ENCODE peak calls at places on chromosomes 12 and 14, in six cellular contexts. One of them, this sample, is unnamed. For H3K4me1, the result is how much of the 10 kb centered on the place peaks cover.

GRCh38 chr12:42779186-42779859 is 189.8 kb upstream of the PRICKLE1 start:
- DNase-seq in transverse colon: no peak
- DNase-seq in prostate gland: peak
- DNase-seq in H1: no peak
- DNase-seq in suprapubic skin: no peak
- DNase-seq in Panc1: no peak
- DNase-seq in this sample: no peak

GRCh38 chr14:69152181-69152943 is 557 bp downstream of the DCAF5 start:
- DNase-seq in transverse colon: peak
- DNase-seq in prostate gland: peak
- DNase-seq in H1: peak
- DNase-seq in suprapubic skin: peak
- DNase-seq in Panc1: no peak
- DNase-seq in this sample: no peak

GRCh38 chr14:103879570-103880333 is 32.4 kb upstream of the PPP1R13B start:
- DNase-seq in transverse colon: peak
- DNase-seq in prostate gland: peak
- DNase-seq in H1: peak
- DNase-seq in suprapubic skin: no peak
- DNase-seq in Panc1: no peak
- DNase-seq in this sample: peak

GRCh38 chr12:97886548-97887176 is 424.1 kb downstream of the RMST start:
- DNase-seq in transverse colon: no peak
- DNase-seq in prostate gland: no peak
- DNase-seq in H1: no peak
- DNase-seq in suprapubic skin: no peak
- DNase-seq in Panc1: no peak
- DNase-seq in this sample: no peak

GRCh38 chr14:39036760-39037159 is 66.3 kb downstream of the SEC23A start:
- DNase-seq in transverse colon: no peak
- DNase-seq in prostate gland: no peak
- DNase-seq in H1: no peak
- DNase-seq in suprapubic skin: no peak
- DNase-seq in Panc1: no peak
- DNase-seq in this sample: no peak

GRCh38 chr12:131636266-131636665 is 74.6 kb upstream of the SFSWAP start:
- DNase-seq in transverse colon: no peak
- DNase-seq in prostate gland: no peak
- DNase-seq in H1: no peak
- DNase-seq in suprapubic skin: no peak
- DNase-seq in Panc1: no peak
- DNase-seq in this sample: no peak

GRCh38 chr14:103185051-103186027 is 62.1 kb downstream of the TNFAIP2 start:
- DNase-seq in transverse colon: no peak
- DNase-seq in prostate gland: no peak
- DNase-seq in H1: no peak
- DNase-seq in suprapubic skin: no peak
- DNase-seq in Panc1: peak
- DNase-seq in this sample: no peak

GRCh38 chr14:21258194-21258888 is 10.9 kb downstream of the HNRNPC start:
- DNase-seq in transverse colon: no peak
- DNase-seq in prostate gland: no peak
- DNase-seq in H1: no peak
- DNase-seq in suprapubic skin: no peak
- DNase-seq in Panc1: no peak
- DNase-seq in this sample: no peak

GRCh38 chr12:6083606-6084005 is 40.9 kb downstream of the VWF start:
- DNase-seq in transverse colon: no peak
- DNase-seq in prostate gland: no peak
- DNase-seq in H1: no peak
- DNase-seq in suprapubic skin: peak
- DNase-seq in Panc1: no peak
- DNase-seq in this sample: no peak

GRCh38 chr14:30656190-30656632 is 34.1 kb downstream of the SCFD1 start:
- DNase-seq in transverse colon: peak
- DNase-seq in prostate gland: peak
- DNase-seq in H1: peak
- DNase-seq in suprapubic skin: no peak
- DNase-seq in Panc1: peak
- DNase-seq in this sample: no peak

GRCh38 chr12:92123780-92124707 is 21.6 kb downstream of the BTG1 start:
- DNase-seq in transverse colon: no peak
- DNase-seq in prostate gland: no peak
- DNase-seq in H1: no peak
- DNase-seq in suprapubic skin: no peak
- DNase-seq in Panc1: no peak
- DNase-seq in this sample: no peak

GRCh38 chr12:92784795-92785562 is 82.2 kb downstream of the PLEKHG7 start:
- DNase-seq in transverse colon: no peak
- DNase-seq in prostate gland: peak
- DNase-seq in H1: no peak
- DNase-seq in suprapubic skin: no peak
- DNase-seq in Panc1: peak
- DNase-seq in this sample: no peak

GRCh38 chr12:116528067-116528466 is 31.1 kb upstream of the MAP1LC3B2 start:
- DNase-seq in transverse colon: no peak
- DNase-seq in prostate gland: no peak
- DNase-seq in H1: no peak
- DNase-seq in suprapubic skin: no peak
- DNase-seq in Panc1: no peak
- DNase-seq in this sample: no peak

GRCh38 chr14:104150201-104151027 is 12.0 kb downstream of the KIF26A start:
- DNase-seq in transverse colon: no peak
- DNase-seq in prostate gland: no peak
- DNase-seq in H1: no peak
- DNase-seq in suprapubic skin: no peak
- DNase-seq in Panc1: no peak
- DNase-seq in this sample: no peak

GRCh38 chr12:101678081-101678480 is 19.4 kb upstream of the CHPT1 start:
- DNase-seq in transverse colon: no peak
- DNase-seq in prostate gland: no peak
- DNase-seq in H1: no peak
- DNase-seq in suprapubic skin: no peak
- DNase-seq in Panc1: no peak
- DNase-seq in this sample: no peak

GRCh38 chr12:101204598-101205304 is 5.3 kb downstream of the SLC5A8 start:
- DNase-seq in transverse colon: no peak
- DNase-seq in prostate gland: no peak
- DNase-seq in H1: no peak
- DNase-seq in suprapubic skin: no peak
- DNase-seq in Panc1: no peak
- DNase-seq in this sample: no peak

GRCh38 chr14:39038542-39038941 is 64.5 kb downstream of the SEC23A start:
- DNase-seq in transverse colon: no peak
- DNase-seq in prostate gland: no peak
- DNase-seq in H1: no peak
- DNase-seq in suprapubic skin: no peak
- DNase-seq in Panc1: no peak
- DNase-seq in this sample: no peak

GRCh38 chr12:15152456-15152855 is 68.8 kb downstream of the RERG start:
- DNase-seq in transverse colon: no peak
- DNase-seq in prostate gland: no peak
- DNase-seq in H1: no peak
- DNase-seq in suprapubic skin: no peak
- DNase-seq in Panc1: no peak
- DNase-seq in this sample: no peak

GRCh38 chr12:91722072-91722471 is 423.6 kb downstream of the BTG1 start:
- DNase-seq in transverse colon: no peak
- DNase-seq in prostate gland: no peak
- DNase-seq in H1: no peak
- DNase-seq in suprapubic skin: no peak
- DNase-seq in Panc1: no peak
- DNase-seq in this sample: no peak

GRCh38 chr12:85424581-85425348 is 144.7 kb downstream of the ALX1 start:
- DNase-seq in transverse colon: peak
- DNase-seq in prostate gland: no peak
- DNase-seq in H1: peak
- DNase-seq in suprapubic skin: no peak
- DNase-seq in Panc1: no peak
- DNase-seq in this sample: no peak

GRCh38 chr12:13976028-13976584 is 5.3 kb downstream of the GRIN2B start:
- DNase-seq in transverse colon: no peak
- DNase-seq in prostate gland: no peak
- DNase-seq in H1: no peak
- DNase-seq in suprapubic skin: no peak
- DNase-seq in Panc1: no peak
- DNase-seq in this sample: no peak

GRCh38 chr12:131147894-131148293 is 194.2 kb downstream of the ADGRD1 start:
- DNase-seq in transverse colon: no peak
- DNase-seq in prostate gland: no peak
- DNase-seq in H1: no peak
- DNase-seq in suprapubic skin: no peak
- DNase-seq in Panc1: no peak
- DNase-seq in this sample: no peak

GRCh38 chr14:64467131-64467530 is 1.8 kb downstream of the AKAP5 start:
- DNase-seq in transverse colon: no peak
- DNase-seq in prostate gland: no peak
- DNase-seq in H1: no peak
- DNase-seq in suprapubic skin: no peak
- DNase-seq in Panc1: no peak
- DNase-seq in this sample: no peak

GRCh38 chr14:68593806-68594536 is 198.9 kb downstream of the ZFP36L1 start:
- DNase-seq in transverse colon: no peak
- DNase-seq in prostate gland: no peak
- DNase-seq in H1: no peak
- DNase-seq in suprapubic skin: peak
- DNase-seq in Panc1: no peak
- DNase-seq in this sample: no peak

GRCh38 chr12:57543666-57544065 is 3.3 kb downstream of the DCTN2 start:
- DNase-seq in transverse colon: no peak
- DNase-seq in prostate gland: no peak
- DNase-seq in H1: no peak
- DNase-seq in suprapubic skin: no peak
- DNase-seq in Panc1: no peak
- DNase-seq in this sample: no peak

DNA sequence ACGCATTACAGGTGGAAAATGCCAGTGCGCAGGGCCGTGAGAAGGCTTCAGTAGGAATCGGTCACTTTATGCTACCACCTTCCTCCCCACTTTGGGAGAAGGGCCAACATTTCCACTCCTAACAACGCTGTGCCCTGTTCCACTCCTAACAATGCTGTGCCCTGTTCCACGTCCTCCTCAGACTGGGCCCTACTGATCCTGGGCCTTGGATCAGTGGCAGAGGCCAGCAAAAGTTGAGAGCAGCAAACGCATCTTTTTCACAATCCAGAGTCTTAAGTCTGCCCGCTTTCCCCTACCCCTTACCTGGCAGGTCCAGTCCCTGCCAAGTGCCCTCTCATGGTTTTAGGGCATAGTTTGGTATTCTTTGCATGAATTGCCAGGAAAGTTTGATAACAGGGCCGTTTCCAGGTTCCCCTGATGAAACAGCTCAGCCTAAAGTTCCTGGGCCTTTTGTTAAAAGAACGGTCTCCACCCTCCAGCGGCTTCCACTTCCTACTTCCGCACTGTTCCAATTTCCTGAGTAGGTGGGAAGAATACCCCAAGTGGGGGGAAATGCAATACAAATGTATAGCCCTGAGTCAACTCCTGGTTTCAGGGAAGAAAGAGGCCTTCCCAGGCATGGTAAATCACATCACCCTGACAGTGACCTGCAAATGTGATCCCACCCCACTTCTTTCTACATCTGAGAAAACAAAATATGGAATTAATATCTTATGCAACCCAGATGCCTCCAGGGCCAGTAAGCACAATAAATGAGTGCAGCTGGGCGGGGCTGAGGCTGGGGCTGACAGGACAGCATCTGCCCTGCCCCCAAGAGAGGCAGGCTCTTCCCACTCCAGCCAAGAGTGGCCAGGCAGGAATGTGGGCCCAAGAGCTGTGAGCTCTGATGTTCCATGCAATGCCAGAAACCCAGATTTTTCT is 15.0 kb downstream of the KCTD10 start:
- DNase-seq in transverse colon: peak
- DNase-seq in prostate gland: peak
- DNase-seq in H1: no peak
- DNase-seq in suprapubic skin: peak
- DNase-seq in Panc1: no peak
- DNase-seq in this sample: peak
- H3K4me3 ChIP-seq in transverse colon: no peak
- H3K4me3 ChIP-seq in prostate gland: no peak
- H3K4me3 ChIP-seq in H1: no peak
- H3K4me3 ChIP-seq in suprapubic skin: peak
- H3K4me3 ChIP-seq in Panc1: no peak
- H3K4me3 ChIP-seq in this sample: no peak

GRCh38 chr14:99378782-99379214 is 101.9 kb downstream of the SETD3 start:
- DNase-seq in transverse colon: peak
- DNase-seq in prostate gland: no peak
- DNase-seq in H1: no peak
- DNase-seq in suprapubic skin: no peak
- DNase-seq in Panc1: no peak
- DNase-seq in this sample: no peak
- TF ChIP-seq POLR2AphosphoS5 in transverse colon: no peak
- TF ChIP-seq POLR2AphosphoS5 in prostate gland: no peak
- TF ChIP-seq POLR2AphosphoS5 in H1: no peak
- TF ChIP-seq POLR2AphosphoS5 in suprapubic skin: no peak
- TF ChIP-seq POLR2AphosphoS5 in Panc1: no peak
- TF ChIP-seq POLR2AphosphoS5 in this sample: no peak

DNA sequence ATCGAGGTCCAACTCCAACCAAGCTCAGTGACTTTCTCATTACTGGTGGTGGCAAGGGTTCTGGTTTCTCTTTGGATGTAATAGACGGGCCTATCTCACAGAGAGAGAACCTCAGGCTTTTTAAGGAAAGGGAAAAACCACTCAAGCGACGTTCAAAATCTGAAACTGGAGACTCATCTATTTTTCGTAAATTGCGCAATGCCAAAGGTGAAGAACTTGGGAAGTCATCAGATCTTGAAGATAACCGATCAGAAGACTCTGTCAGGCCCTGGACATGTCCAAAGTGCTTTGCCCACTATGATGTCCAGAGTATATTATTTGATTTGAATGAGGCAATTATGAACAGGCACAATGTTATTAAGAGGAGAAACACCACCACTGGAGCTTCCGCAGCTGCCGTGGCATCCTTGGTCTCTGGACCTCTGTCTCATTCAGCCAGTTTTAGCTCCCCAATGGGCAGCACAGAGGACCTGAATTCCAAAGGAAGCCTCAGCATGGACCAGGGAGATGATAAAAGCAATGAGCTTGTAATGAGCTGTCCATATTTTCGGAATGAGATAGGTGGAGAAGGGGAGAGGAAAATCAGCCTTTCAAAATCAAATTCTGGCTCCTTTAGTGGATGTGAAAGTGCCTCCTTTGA is 343.5 kb upstream of the RGS6 start:
- DNase-seq in transverse colon: no peak
- DNase-seq in prostate gland: no peak
- DNase-seq in H1: no peak
- DNase-seq in suprapubic skin: no peak
- DNase-seq in Panc1: no peak
- DNase-seq in this sample: no peak
- H3K4me1 ChIP-seq in transverse colon: under half
- H3K4me1 ChIP-seq in prostate gland: under half
- H3K4me1 ChIP-seq in H1: under half
- H3K4me1 ChIP-seq in suprapubic skin: under half
- H3K4me1 ChIP-seq in Panc1: under half
- H3K4me1 ChIP-seq in this sample: under half

DNA sequence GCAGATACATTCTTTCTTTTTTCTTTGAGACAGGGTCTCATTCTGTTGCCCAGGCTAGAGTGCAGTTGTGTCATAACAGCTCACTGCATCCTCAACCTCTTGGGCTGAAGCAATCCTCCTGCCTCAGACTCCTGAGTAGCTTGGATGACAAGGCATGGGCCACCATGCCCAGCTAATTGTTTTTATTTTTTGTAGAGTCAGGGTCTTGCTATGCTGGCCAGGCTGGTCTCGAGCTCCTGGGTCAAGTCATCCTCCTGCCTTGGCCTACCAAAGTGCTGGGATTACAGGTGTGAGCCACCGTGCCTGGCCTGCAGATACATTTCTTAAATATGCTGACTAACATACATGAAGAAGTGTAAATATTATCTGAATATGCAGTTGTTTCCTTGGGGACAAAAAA is 115.8 kb downstream of the HECTD4 start:
- DNase-seq in transverse colon: no peak
- DNase-seq in prostate gland: no peak
- DNase-seq in H1: no peak
- DNase-seq in suprapubic skin: no peak
- DNase-seq in Panc1: no peak
- DNase-seq in this sample: no peak
- H3K4me3 ChIP-seq in transverse colon: no peak
- H3K4me3 ChIP-seq in prostate gland: no peak
- H3K4me3 ChIP-seq in H1: no peak
- H3K4me3 ChIP-seq in suprapubic skin: no peak
- H3K4me3 ChIP-seq in Panc1: no peak
- H3K4me3 ChIP-seq in this sample: no peak